ENCODE peak calls at places on chromosomes 11 and 22, in five cellular contexts. One of them, this sample, is unnamed.

GRCh38 chr11:82899191-82899820 is 924 bp downstream of the PRCP start:
- DNase-seq in HCT116: no peak
- DNase-seq in heart left ventricle: no peak
- DNase-seq in K562: no peak
- DNase-seq in breast epithelium: no peak
- DNase-seq in this sample: no peak

GRCh38 chr22:33018232-33018864 is 39.8 kb downstream of the SYN3 start:
- DNase-seq in HCT116: peak; percentile 18
- DNase-seq in heart left ventricle: no peak
- DNase-seq in K562: peak; percentile 60
- DNase-seq in breast epithelium: no peak
- DNase-seq in this sample: no peak

GRCh38 chr11:2269601-2270321 is 627 bp downstream of the ASCL2 start:
- DNase-seq in HCT116: no peak
- DNase-seq in heart left ventricle: peak; percentile 83
- DNase-seq in K562: peak; percentile 58
- DNase-seq in breast epithelium: peak; percentile 58
- DNase-seq in this sample: peak; percentile 25

GRCh38 chr11:102267602-102268001 is 49.7 kb upstream of the BIRC3 start:
- DNase-seq in HCT116: no peak
- DNase-seq in heart left ventricle: no peak
- DNase-seq in K562: peak; percentile 20
- DNase-seq in breast epithelium: no peak
- DNase-seq in this sample: no peak

GRCh38 chr22:45208993-45209838 is 31.5 kb downstream of the KIAA0930 start:
- DNase-seq in HCT116: no peak
- DNase-seq in heart left ventricle: no peak
- DNase-seq in K562: peak; percentile 78
- DNase-seq in breast epithelium: peak; percentile 49
- DNase-seq in this sample: no peak

GRCh38 chr11:71066311-71066710 is 186.1 kb downstream of the SHANK2 start:
- DNase-seq in HCT116: no peak
- DNase-seq in heart left ventricle: no peak
- DNase-seq in K562: no peak
- DNase-seq in breast epithelium: no peak
- DNase-seq in this sample: no peak

GRCh38 chr11:69131644-69132300 is 24.0 kb upstream of the SMIM38 start:
- DNase-seq in HCT116: peak; percentile 66
- DNase-seq in heart left ventricle: no peak
- DNase-seq in K562: peak; percentile 64
- DNase-seq in breast epithelium: peak; percentile 81
- DNase-seq in this sample: peak; percentile 91

GRCh38 chr11:46528445-46529085 is 65.3 kb downstream of the AMBRA1 start:
- DNase-seq in HCT116: no peak
- DNase-seq in heart left ventricle: no peak
- DNase-seq in K562: no peak
- DNase-seq in breast epithelium: no peak
- DNase-seq in this sample: no peak

GRCh38 chr11:95453616-95454118 is 222.7 kb upstream of the SESN3 start:
- DNase-seq in HCT116: peak; percentile 6
- DNase-seq in heart left ventricle: peak; percentile 75
- DNase-seq in K562: peak; percentile 15
- DNase-seq in breast epithelium: peak; percentile 65
- DNase-seq in this sample: no peak

GRCh38 chr22:49866134-49866533 is 12.5 kb downstream of the ZBED4 start:
- DNase-seq in HCT116: no peak
- DNase-seq in heart left ventricle: no peak
- DNase-seq in K562: no peak
- DNase-seq in breast epithelium: no peak
- DNase-seq in this sample: no peak

GRCh38 chr22:19689408-19689807 is 24.9 kb upstream of the SEPTIN5 start:
- DNase-seq in HCT116: no peak
- DNase-seq in heart left ventricle: no peak
- DNase-seq in K562: peak; percentile 36
- DNase-seq in breast epithelium: peak; percentile 43
- DNase-seq in this sample: no peak

GRCh38 chr11:13143486-13144297 is 133.9 kb upstream of the BMAL1 start:
- DNase-seq in HCT116: no peak
- DNase-seq in heart left ventricle: no peak
- DNase-seq in K562: no peak
- DNase-seq in breast epithelium: no peak
- DNase-seq in this sample: no peak

GRCh38 chr22:30196141-30196866 is 50.3 kb downstream of the LIF start:
- DNase-seq in HCT116: peak; percentile 91
- DNase-seq in heart left ventricle: peak; percentile 87
- DNase-seq in K562: peak; percentile 27
- DNase-seq in breast epithelium: peak; percentile 72
- DNase-seq in this sample: peak; percentile 94

GRCh38 chr11:95435628-95436353 is 204.8 kb upstream of the SESN3 start:
- DNase-seq in HCT116: no peak
- DNase-seq in heart left ventricle: no peak
- DNase-seq in K562: no peak
- DNase-seq in breast epithelium: no peak
- DNase-seq in this sample: no peak

GRCh38 chr22:38397189-38398097 is 57.6 kb downstream of the KCNJ4 start:
- DNase-seq in HCT116: no peak
- DNase-seq in heart left ventricle: peak; percentile 83
- DNase-seq in K562: peak; percentile 10
- DNase-seq in breast epithelium: no peak
- DNase-seq in this sample: no peak

GRCh38 chr11:11553595-11553994 is 68.2 kb downstream of the GALNT18 start:
- DNase-seq in HCT116: no peak
- DNase-seq in heart left ventricle: no peak
- DNase-seq in K562: no peak
- DNase-seq in breast epithelium: no peak
- DNase-seq in this sample: no peak

GRCh38 chr11:72084960-72085359 is 4.3 kb downstream of the LRRC51 start:
- DNase-seq in HCT116: no peak
- DNase-seq in heart left ventricle: no peak
- DNase-seq in K562: no peak
- DNase-seq in breast epithelium: no peak
- DNase-seq in this sample: no peak

DNA sequence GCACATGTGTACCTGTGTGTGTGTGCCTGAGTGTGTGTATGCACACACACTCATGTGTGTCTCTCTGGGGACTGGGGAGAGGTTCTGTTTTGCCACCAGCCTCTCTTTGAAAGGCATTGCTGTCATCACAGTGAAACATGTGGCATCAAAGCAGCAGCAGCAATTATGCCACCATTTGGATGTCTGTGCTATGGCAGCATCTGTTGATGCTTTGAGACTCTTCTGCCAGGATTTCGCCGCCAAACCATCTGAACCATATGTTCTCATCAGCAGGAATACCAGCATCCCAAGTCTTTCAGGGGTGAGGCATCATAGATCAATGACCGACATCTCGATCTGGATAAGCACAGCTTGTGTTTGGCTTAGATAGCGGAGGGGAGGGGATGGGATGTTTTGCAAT is 168.6 kb downstream of the FAT3 start:
- DNase-seq in HCT116: no peak
- DNase-seq in heart left ventricle: no peak
- DNase-seq in K562: no peak
- DNase-seq in breast epithelium: no peak
- DNase-seq in this sample: no peak
- TF ChIP-seq CTCF in HCT116: no peak
- TF ChIP-seq CTCF in heart left ventricle: no peak
- TF ChIP-seq CTCF in K562: no peak
- TF ChIP-seq CTCF in breast epithelium: no peak
- TF ChIP-seq CTCF in this sample: no peak

DNA sequence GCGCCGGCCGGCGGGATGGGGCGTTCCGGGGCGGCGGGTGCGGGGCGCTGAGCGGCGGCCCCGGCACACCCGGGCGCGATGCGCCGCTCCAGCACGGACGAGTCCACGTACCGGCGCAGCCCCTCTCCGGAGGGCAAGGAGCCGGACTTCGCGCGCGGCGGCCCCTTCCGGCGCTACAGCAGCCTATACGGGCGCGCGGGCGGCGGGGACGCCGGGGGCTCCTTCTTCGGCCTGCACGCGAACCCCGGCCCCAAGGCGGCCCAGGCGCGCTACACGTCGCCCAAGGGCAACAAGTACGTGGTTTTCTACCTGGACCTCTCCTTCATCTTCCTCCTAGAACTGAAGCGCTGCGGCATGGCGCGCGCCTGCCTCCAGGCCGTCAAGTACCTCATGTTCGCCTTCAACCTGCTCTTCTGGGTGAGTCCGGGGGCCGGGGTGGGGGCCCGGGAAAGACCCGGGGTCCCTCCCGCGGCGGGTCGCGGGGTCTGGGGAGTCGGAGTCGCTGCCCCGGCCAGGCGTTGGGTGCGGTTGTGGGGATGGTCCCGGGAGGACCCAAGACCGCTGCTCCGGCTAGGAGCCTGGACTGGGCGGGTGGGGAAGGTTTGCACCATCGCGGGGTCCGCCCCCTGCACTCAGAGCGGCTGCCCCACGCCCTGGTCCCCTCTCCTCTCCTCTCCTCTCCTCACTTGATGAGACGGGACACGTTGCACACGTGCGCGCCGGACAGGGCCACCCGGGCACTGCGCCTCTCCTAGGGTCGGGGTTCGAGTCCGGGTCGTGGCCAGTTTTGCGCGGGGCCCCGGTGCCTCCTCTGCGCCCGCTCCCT is 7.5 kb downstream of the TSPAN4 start:
- DNase-seq in HCT116: no peak
- DNase-seq in heart left ventricle: no peak
- DNase-seq in K562: no peak
- DNase-seq in breast epithelium: no peak
- DNase-seq in this sample: no peak
- H3K4me3 ChIP-seq in HCT116: no peak overlapping the region
- H3K4me3 ChIP-seq in heart left ventricle: no peak overlapping the region
- H3K4me3 ChIP-seq in K562: no peak overlapping the region
- H3K4me3 ChIP-seq in breast epithelium: peak overlapping the region; percentile 57
- H3K4me3 ChIP-seq in this sample: no peak overlapping the region

GRCh38 chr11:123057604-123058305 is 4.2 kb downstream of the HSPA8 start:
- DNase-seq in HCT116: no peak
- DNase-seq in heart left ventricle: no peak
- DNase-seq in K562: no peak
- DNase-seq in breast epithelium: no peak
- DNase-seq in this sample: no peak

GRCh38 chr11:123055132-123055924 is 6.6 kb downstream of the HSPA8 start:
- DNase-seq in HCT116: no peak
- DNase-seq in heart left ventricle: no peak
- DNase-seq in K562: no peak
- DNase-seq in breast epithelium: no peak
- DNase-seq in this sample: no peak

GRCh38 chr11:123056835-123057491 is 5.0 kb downstream of the HSPA8 start:
- DNase-seq in HCT116: no peak
- DNase-seq in heart left ventricle: no peak
- DNase-seq in K562: no peak
- DNase-seq in breast epithelium: no peak
- DNase-seq in this sample: no peak

GRCh38 chr11:123052884-123053721 is 8.8 kb downstream of the HSPA8 start:
- DNase-seq in HCT116: no peak
- DNase-seq in heart left ventricle: no peak
- DNase-seq in K562: no peak
- DNase-seq in breast epithelium: no peak
- DNase-seq in this sample: no peak

GRCh38 chr11:123054301-123055065 is 7.5 kb downstream of the HSPA8 start:
- DNase-seq in HCT116: peak; percentile 56
- DNase-seq in heart left ventricle: no peak
- DNase-seq in K562: peak; percentile 57
- DNase-seq in breast epithelium: no peak
- DNase-seq in this sample: no peak
- TF ChIP-seq POLR2A in HCT116: peak; percentile 9
- TF ChIP-seq POLR2A in heart left ventricle: no peak
- TF ChIP-seq POLR2A in K562: peak; percentile 13
- TF ChIP-seq POLR2A in breast epithelium: no peak
- TF ChIP-seq POLR2A in this sample: no peak

GRCh38 chr22:23894710-23895598 is 771 bp downstream of the MIF start:
- DNase-seq in HCT116: peak; percentile 76
- DNase-seq in heart left ventricle: peak; percentile 81
- DNase-seq in K562: peak; percentile 73
- DNase-seq in breast epithelium: peak; percentile 88
- DNase-seq in this sample: peak; percentile 93
- TF ChIP-seq CTCF in HCT116: no peak
- TF ChIP-seq CTCF in heart left ventricle: no peak
- TF ChIP-seq CTCF in K562: peak; percentile 48
- TF ChIP-seq CTCF in breast epithelium: peak; percentile 35
- TF ChIP-seq CTCF in this sample: no peak

GRCh38 chr22:36911887-36912661 is 1.4 kb upstream of the CSF2RB start:
- DNase-seq in HCT116: no peak
- DNase-seq in heart left ventricle: no peak
- DNase-seq in K562: no peak
- DNase-seq in breast epithelium: no peak
- DNase-seq in this sample: peak; percentile 68

GRCh38 chr22:36914383-36914752 is 940 bp downstream of the CSF2RB start:
- DNase-seq in HCT116: no peak
- DNase-seq in heart left ventricle: no peak
- DNase-seq in K562: no peak
- DNase-seq in breast epithelium: no peak
- DNase-seq in this sample: no peak

GRCh38 chr22:36910461-36910860 is 3.0 kb upstream of the CSF2RB start:
- DNase-seq in HCT116: no peak
- DNase-seq in heart left ventricle: no peak
- DNase-seq in K562: no peak
- DNase-seq in breast epithelium: no peak
- DNase-seq in this sample: no peak

GRCh38 chr22:36913431-36914382 is at the start of gene CSF2RB:
- DNase-seq in HCT116: no peak
- DNase-seq in heart left ventricle: peak; percentile 76
- DNase-seq in K562: no peak
- DNase-seq in breast epithelium: no peak
- DNase-seq in this sample: peak; percentile 85

DNA sequence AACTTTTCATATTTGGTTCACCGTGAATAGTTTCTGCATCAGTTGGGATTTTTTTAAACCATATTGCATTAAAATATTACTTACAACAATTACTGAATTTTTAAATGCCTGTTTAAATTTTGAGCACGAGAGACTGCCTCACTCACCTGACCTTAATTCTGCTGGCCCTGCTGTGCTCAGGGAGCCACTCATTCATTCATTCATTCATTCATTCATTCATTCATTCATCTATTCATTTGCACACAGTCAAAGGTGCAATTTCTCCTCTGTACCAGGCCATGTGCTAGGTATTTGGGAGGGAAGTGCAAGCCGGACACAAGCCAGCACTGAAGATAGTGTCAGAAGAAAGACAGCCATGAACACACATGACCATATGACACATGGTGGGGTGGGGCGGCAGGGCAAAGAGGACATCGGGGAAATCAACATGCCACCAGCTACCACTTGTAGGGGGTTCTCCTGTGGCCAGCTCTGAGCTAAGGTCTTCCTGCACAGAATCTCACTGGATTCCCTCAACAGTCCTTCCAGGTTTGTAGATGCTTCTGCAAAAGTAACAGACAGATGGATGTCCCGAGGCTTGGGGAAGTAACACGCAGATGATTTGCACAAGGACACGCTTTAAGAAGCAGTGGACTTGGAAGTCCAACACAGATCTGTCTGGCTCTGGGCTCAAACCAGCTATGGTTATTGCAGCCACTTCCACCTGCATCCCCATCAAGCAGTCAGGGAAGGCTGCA is 566 bp upstream of the CSF2RB start:
- DNase-seq in HCT116: no peak
- DNase-seq in heart left ventricle: no peak
- DNase-seq in K562: no peak
- DNase-seq in breast epithelium: no peak
- DNase-seq in this sample: no peak
- H3K4me3 ChIP-seq in HCT116: no peak overlapping the region
- H3K4me3 ChIP-seq in heart left ventricle: no peak overlapping the region
- H3K4me3 ChIP-seq in K562: no peak overlapping the region
- H3K4me3 ChIP-seq in breast epithelium: no peak overlapping the region
- H3K4me3 ChIP-seq in this sample: no peak overlapping the region